ENCODE peak calls at places on chromosomes 6 and 20, in eight cellular contexts. C is heart left ventricle, H is epithelial cell of esophagus, R is foreskin fibroblast, G is heart right ventricle, W is BJ, P is astrocyte of the spinal cord, N is RWPE2. X is an unnamed sample.

GRCh38 chr6:26521485-26522391 is 16.4 kb upstream of the HMGN4 start:
- DNase-seq in P (peak), W (no peak), C (peak), G (peak), N (peak), H (peak), R (peak), X (no peak)

GRCh38 chr20:36155629-36155971 is 1.1 kb downstream of the EPB41L1 start:
- DNase-seq in R (no peak), P (no peak), W (no peak), N (no peak), C (no peak), G (no peak), H (no peak), X (no peak)

GRCh38 chr20:33656010-33656782 is 5.9 kb upstream of the C20orf144 start:
- DNase-seq in G (no peak), H (no peak), C (no peak), R (no peak), N (no peak), W (no peak), P (no peak), X (no peak)

GRCh38 chr6:4413073-4413472 is 277.7 kb upstream of the ECI2 start:
- DNase-seq in N (no peak), P (peak), C (no peak), W (no peak), R (peak), H (peak), G (no peak), X (peak)

GRCh38 chr20:20759132-20759531 is 46.7 kb upstream of the RALGAPA2 start:
- DNase-seq in C (no peak), P (no peak), N (no peak), G (no peak), H (no peak), W (no peak), R (no peak), X (no peak)

GRCh38 chr6:22353036-22353560 is 56.3 kb upstream of the PRL start:
- DNase-seq in G (no peak), H (no peak), R (no peak), P (no peak), C (no peak), W (no peak), N (no peak), X (no peak)

GRCh38 chr20:3315110-3315509 is 76.1 kb upstream of the SLC4A11 start:
- DNase-seq in N (no peak), C (no peak), G (no peak), W (no peak), H (peak), P (no peak), R (peak), X (no peak)

GRCh38 chr20:21702553-21703467 is 2.7 kb upstream of the PAX1 start:
- DNase-seq in G (peak), P (peak), W (no peak), R (no peak), N (no peak), C (peak), H (no peak), X (no peak)

GRCh38 chr20:57540889-57541288 is 15.9 kb upstream of the CTCFL start:
- DNase-seq in G (no peak), W (no peak), N (no peak), R (no peak), C (no peak), P (no peak), H (no peak), X (no peak)

GRCh38 chr6:12296255-12296573 is 6.1 kb downstream of the EDN1 start:
- DNase-seq in G (no peak), H (peak), R (peak), P (peak), C (no peak), W (peak), N (peak), X (peak)

GRCh38 chr6:157017861-157018260 is 240.7 kb downstream of the ARID1B start:
- DNase-seq in G (no peak), H (peak), R (no peak), P (no peak), C (no peak), N (no peak), W (no peak), X (no peak)
- H3K4me3 ChIP-seq in G (no peak), H (no peak), R (no peak), P (no peak), C (no peak), N (no peak), W (no peak), X (no peak)

DNA sequence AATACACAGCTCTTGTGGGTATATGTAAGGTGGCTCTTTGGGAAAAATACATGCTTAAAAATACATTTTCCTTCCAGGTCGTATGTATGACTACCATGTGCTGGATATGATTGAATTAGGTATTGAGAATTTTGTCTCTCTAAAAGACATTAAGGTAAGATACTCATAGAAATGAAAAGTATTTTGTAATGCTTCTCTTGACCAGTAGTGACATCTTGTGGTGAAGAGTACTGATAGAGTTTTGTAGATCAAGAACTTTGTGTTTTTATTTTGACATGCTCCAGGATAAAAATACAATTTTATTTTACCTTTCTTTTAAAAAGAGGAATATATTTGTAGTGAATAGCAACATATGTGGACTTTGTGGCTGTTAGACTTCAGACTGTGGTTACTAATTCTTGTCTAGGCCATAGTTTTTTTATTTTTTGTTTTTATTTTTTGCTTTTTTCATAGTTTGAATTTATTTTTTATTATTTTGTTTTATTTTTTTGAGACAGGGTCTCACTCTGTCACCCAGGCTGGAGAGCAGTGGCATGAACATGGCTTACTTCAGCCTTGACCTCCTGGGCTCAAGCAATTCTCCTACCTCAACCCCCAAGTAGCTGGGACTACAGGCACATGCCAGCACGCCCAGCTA is 17.9 kb downstream of the RPF2 start:
- DNase-seq in P (peak), W (no peak), C (no peak), G (no peak), H (peak), N (no peak), R (peak), X (no peak)
- TF ChIP-seq CTCF in P (peak), W (peak), C (peak), G (peak), H (peak), N (peak), R (peak), X (no peak)

DNA sequence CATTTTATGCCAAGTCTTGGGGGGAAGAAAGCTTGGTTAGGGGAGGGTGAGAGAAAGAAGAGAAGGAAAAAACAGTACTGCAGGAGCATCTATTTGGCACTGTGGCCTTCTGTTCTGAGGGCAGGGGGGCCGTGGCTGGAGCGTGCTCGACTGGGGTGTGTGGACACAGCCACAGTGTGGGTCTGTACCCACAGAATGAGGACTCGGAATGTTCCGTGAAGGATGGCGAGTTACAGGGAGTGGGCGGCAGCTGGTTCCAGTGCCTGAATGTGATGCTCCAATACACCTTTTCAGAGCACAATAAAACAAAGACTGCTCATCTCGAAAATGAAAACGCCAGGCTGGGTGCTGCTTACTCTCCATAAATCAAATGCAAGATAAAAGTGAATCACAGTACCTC is 59.2 kb downstream of the LAMP5 start:
- DNase-seq in N (no peak), P (no peak), C (no peak), W (no peak), G (no peak), H (no peak), R (no peak), X (no peak)
- H3K4me3 ChIP-seq in N (no peak), P (no peak), C (no peak), W (no peak), G (no peak), H (no peak), R (no peak), X (no peak)

GRCh38 chr6:165894228-165894825 is 231.3 kb upstream of the PDE10A start:
- DNase-seq in W (no peak), H (no peak), R (no peak), P (no peak), N (no peak), C (no peak), G (no peak), X (no peak)
- TF ChIP-seq CTCF in W (no peak), H (no peak), R (no peak), P (no peak), N (no peak), C (no peak), G (no peak), X (no peak)

X was measured in AG04449.